ENCODE peak calls at places on chromosomes 3 and 15, in four cellular contexts. Q, E, W and C are unnamed samples.

GRCh38 chr15:50380089-50380488 is 25.1 kb upstream of the GABPB1 start:
- DNase-seq in W (no peak), E (no peak), Q (no peak), C (no peak)

GRCh38 chr3:13644341-13645082 is 95.6 kb downstream of the FBLN2 start:
- DNase-seq in Q (no peak), E (no peak), W (no peak), C (peak)

GRCh38 chr3:24202071-24202470 is 257.0 kb downstream of the NR1D2 start:
- DNase-seq in E (peak), W (no peak), Q (no peak), C (peak)

GRCh38 chr3:160725326-160725725 is 30.7 kb upstream of the PPM1L start:
- DNase-seq in W (no peak), E (no peak), Q (no peak), C (no peak)

GRCh38 chr3:154745925-154746324 is 315.9 kb upstream of the GPR149 start:
- DNase-seq in Q (no peak), E (no peak), W (no peak), C (no peak)

GRCh38 chr3:10950476-10951294 is 41.9 kb upstream of the SLC6A1 start:
- DNase-seq in E (peak), Q (peak), W (no peak), C (no peak)

GRCh38 chr15:98745650-98746374 is 97.5 kb downstream of the IGF1R start:
- DNase-seq in E (no peak), W (no peak), Q (no peak), C (no peak)

GRCh38 chr15:31398677-31399260 is 72.1 kb downstream of the KLF13 start:
- DNase-seq in E (no peak), Q (no peak), W (no peak), C (no peak)

GRCh38 chr3:64763980-64764379 is 76.2 kb upstream of the ADAMTS9 start:
- DNase-seq in Q (no peak), W (no peak), E (no peak), C (no peak)

GRCh38 chr3:94171954-94172353 is 109.1 kb downstream of the NSUN3 start:
- DNase-seq in Q (no peak), W (no peak), E (no peak), C (no peak)

GRCh38 chr3:35617370-35617769 is 22.0 kb upstream of the ARPP21 start:
- DNase-seq in Q (no peak), E (no peak), W (no peak), C (no peak)

GRCh38 chr3:194107126-194107525 is 28.8 kb upstream of the HES1 start:
- DNase-seq in Q (no peak), W (no peak), E (no peak), C (no peak)

GRCh38 chr3:194104041-194104751 is 31.8 kb upstream of the HES1 start:
- DNase-seq in W (no peak), E (no peak), Q (no peak), C (no peak)

GRCh38 chr3:194103475-194103874 is 32.5 kb upstream of the HES1 start:
- DNase-seq in Q (no peak), E (no peak), W (peak), C (no peak)

GRCh38 chr3:194102436-194102835 is 33.5 kb upstream of the HES1 start:
- DNase-seq in Q (no peak), E (no peak), W (no peak), C (no peak)

GRCh38 chr3:194105292-194105691 is 30.7 kb upstream of the HES1 start:
- DNase-seq in Q (no peak), W (no peak), E (no peak), C (no peak)
- TF ChIP-seq CTCF in Q (no peak), W (no peak), E (no peak), C (no peak)

DNA sequence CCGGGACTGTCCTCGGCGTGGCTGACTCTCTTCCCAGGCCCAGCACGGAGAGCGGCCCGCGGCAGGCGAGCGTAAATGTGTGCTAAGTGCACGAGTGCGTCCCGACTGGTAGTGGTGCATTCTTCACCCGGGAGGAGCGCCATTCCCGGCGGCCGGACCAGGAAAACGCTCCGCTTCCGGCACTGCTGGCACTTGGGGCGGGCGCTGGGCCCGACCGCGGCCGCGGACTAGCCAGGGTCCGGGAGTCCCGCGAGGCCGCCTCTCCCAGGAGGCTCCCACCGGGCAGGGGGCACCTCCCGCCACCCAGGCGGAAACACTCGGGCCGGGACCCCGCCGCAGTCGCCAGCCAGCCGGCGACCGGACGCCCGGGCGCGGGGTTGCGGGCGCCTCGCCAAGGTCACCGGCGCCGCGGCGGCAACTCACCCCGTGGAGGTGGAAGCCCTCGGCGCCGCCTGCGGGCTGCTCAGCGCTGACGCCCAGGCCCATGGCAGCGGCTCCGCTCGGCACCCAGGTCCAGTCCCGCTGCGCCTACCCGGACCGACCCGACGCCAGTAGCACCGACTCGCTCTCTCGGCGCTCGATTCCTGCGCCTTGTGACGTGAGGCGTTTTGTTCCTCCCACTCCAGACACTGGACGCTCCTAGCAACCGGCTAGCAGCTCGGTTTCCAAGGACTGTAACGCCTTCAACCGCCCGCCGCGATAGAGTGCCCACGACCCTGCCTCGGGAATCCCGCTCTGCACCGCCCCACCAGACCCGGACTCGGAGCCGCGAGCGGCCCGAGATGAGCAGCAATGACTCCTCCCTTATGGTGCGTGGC is at the start of the genes GORASP1 and TTC21A:
- DNase-seq in W (peak), Q (peak), E (peak), C (peak)
- TF ChIP-seq CTCF in W (no peak), Q (no peak), E (no peak), C (no peak)

DNA sequence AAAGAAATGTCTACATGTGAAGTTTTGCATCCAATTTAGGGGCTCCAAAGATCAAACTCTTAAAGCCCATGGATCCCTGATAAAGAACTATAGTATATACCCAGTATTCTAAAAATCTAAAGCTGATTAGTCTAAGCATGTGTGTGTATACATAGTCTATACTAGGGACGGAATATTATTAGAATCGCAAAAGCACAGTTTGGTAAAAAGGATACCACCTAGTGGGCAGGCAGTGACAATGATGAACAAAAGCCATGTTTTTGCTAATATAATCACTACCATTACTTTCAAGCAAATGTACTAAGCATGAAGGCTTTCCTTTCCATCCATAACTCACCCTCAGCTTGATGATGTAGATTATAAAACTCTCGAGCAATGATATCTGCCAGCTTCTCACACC is 16.5 kb downstream of the POLQ start:
- DNase-seq in Q (no peak), W (no peak), E (no peak), C (no peak)
- TF ChIP-seq CTCF in Q (no peak), W (no peak), E (peak), C (peak)

GRCh38 chr3:41202834-41203345 is 3.6 kb downstream of the CTNNB1 start:
- DNase-seq in W (no peak), Q (no peak), E (no peak), C (no peak)
- TF ChIP-seq CTCF in W (no peak), Q (no peak), E (peak), C (peak)

DNA sequence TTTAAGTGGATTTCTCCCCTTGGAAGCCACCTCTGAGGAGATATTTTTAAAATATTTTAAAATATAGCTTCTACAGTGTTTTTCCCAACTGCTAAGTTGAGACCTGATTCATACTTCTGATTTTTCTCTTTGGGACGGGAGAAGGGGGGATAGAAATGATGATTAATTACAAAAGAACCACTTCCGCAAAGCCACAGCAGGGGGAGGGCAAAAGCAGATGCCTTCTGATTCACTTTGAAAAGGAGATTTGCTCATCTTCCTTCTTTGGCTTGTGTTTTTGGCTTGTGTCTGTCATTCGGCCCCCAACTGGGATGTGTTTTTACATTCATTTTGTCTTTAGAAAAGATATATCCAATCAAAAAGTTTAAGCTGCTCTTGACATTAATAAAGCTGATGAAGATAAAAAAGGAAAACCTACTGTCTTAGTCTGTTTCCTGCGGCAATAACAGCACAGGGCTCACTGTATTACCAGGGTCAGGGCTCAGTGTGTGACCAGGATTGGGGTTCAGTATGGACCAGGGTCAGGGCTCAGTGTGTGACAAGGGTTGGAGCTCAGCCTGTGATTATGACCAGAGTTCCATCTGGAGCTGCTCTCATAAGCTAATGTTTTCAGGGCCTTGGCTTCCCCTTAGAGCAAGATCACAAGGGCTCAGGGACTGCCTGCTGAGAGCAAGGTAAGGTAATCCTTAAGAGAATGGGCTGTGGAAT is 223.2 kb downstream of the MTHFS start:
- DNase-seq in Q (peak), W (no peak), E (no peak), C (peak)
- TF ChIP-seq CTCF in Q (no peak), W (no peak), E (no peak), C (no peak)

GRCh38 chr3:189786479-189787064 is 155.4 kb downstream of the TP63 start:
- DNase-seq in W (no peak), E (no peak), Q (no peak), C (no peak)
- TF ChIP-seq CTCF in W (no peak), E (no peak), Q (peak), C (no peak)

GRCh38 chr3:185677146-185677829 is 91.2 kb downstream of the SENP2 start:
- DNase-seq in W (no peak), E (peak), Q (no peak), C (no peak)
- TF ChIP-seq CTCF in W (no peak), E (peak), Q (no peak), C (peak)

GRCh38 chr3:63390831-63391230 is 112.7 kb downstream of the SYNPR start:
- DNase-seq in W (no peak), E (no peak), Q (no peak), C (no peak)

GRCh38 chr3:63386568-63386967 is 108.5 kb downstream of the SYNPR start:
- DNase-seq in Q (no peak), E (no peak), W (no peak), C (no peak)

GRCh38 chr3:63385629-63386028 is 107.5 kb downstream of the SYNPR start:
- DNase-seq in E (no peak), W (no peak), Q (no peak), C (no peak)

GRCh38 chr3:63384382-63384781 is 106.3 kb downstream of the SYNPR start:
- DNase-seq in E (no peak), Q (no peak), W (no peak), C (no peak)

DNA sequence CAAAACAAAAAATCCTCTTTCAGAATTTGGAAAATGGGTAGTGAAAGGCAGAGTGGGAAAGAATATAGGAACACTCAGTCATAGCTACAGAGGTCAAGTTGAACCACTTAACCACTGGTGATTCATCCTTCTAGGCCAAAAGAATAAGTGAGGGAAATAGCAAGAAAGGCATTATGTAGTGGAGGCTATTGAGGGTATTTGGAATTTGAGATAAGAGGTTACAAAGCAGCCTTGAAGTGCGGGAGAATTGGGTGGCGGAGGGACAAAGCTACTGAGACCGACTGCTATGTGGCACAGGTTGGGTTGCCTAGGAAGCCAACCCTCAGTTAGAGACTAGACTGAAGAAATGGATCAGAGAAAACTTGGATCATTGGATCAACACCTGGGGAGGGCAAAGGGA is 109.5 kb downstream of the SYNPR start:
- DNase-seq in E (no peak), W (no peak), Q (no peak), C (no peak)
- TF ChIP-seq CTCF in E (no peak), W (no peak), Q (no peak), C (no peak)

DNA sequence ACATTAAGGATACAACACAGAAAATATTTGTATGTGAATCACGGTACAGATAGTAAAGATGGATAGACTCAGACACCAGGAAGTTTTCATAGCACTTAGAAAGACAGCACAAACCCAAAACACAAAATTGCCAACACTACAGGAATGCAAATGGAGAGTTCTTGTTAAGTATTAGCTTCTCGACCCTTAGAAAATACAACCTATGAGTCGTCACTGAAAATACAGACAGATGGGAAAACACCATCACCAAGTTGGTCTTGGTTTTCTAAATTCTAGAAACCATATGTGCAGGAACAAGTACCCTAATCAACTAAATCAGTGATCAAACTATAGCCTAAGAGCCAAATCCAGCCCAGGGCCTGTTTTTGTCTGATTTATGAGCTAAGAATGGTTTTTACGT is 50.7 kb downstream of the PEAK1 start:
- DNase-seq in Q (no peak), E (no peak), W (no peak), C (no peak)
- TF ChIP-seq CTCF in Q (no peak), E (no peak), W (no peak), C (no peak)